ENCODE peak calls at places on chromosomes 6 and 20, in eight cellular contexts. D is effector memory CD4-positive, alpha-beta T cell; N is LoVo; X is NCI-H2029; O is NCI-H460; S is HS-27A; Z is activated CD4-positive, alpha-beta T cell treated with anti-CD3 and anti-CD28 coated beads for 48 hours; T is BJ. Q is an unnamed sample.

GRCh38 chr6:90286884-90287488 is 9.7 kb downstream of the BACH2 start:
- DNase-seq in X (peak), T (no peak), O (peak), S (no peak), N (peak), Z (peak), D (no peak), Q (no peak)

GRCh38 chr20:39800548-39800947 is 838.4 kb downstream of the DHX35 start:
- DNase-seq in Z (no peak), X (no peak), N (no peak), S (no peak), D (no peak), T (no peak), O (peak), Q (peak)

GRCh38 chr6:170512249-170512648 is 40.9 kb downstream of the PSMB1 start:
- DNase-seq in D (no peak), T (no peak), S (no peak), Z (no peak), X (peak), O (no peak), N (no peak), Q (no peak)

GRCh38 chr6:161486903-161487531 is 213.2 kb upstream of the AGPAT4 start:
- DNase-seq in T (no peak), D (no peak), X (no peak), S (no peak), O (peak), Z (no peak), N (no peak), Q (peak)

GRCh38 chr6:31098449-31098938 is 13.9 kb downstream of the C6orf15 start:
- DNase-seq in N (no peak), X (no peak), T (no peak), S (no peak), Z (no peak), D (no peak), O (no peak), Q (no peak)

GRCh38 chr6:99189823-99190721 is 159.4 kb downstream of the FAXC start:
- DNase-seq in D (no peak), N (no peak), T (no peak), S (no peak), O (no peak), Z (peak), X (no peak), Q (no peak)

GRCh38 chr20:45951474-45951873 is 17.0 kb downstream of the PCIF1 start:
- DNase-seq in Z (no peak), O (no peak), N (no peak), X (peak), T (no peak), D (no peak), S (no peak), Q (no peak)

GRCh38 chr6:21887301-21888185 is 294.0 kb downstream of the SOX4 start:
- DNase-seq in T (peak), N (no peak), S (no peak), D (no peak), Z (no peak), O (no peak), X (peak), Q (no peak)

GRCh38 chr6:159104931-159105330 is 60.1 kb upstream of the TAGAP start:
- DNase-seq in T (no peak), O (no peak), X (no peak), Z (no peak), S (no peak), D (no peak), N (no peak), Q (no peak)

GRCh38 chr6:121607716-121608115 is 172.3 kb downstream of the GJA1 start:
- DNase-seq in T (no peak), N (no peak), O (no peak), Z (no peak), S (no peak), X (no peak), D (no peak), Q (no peak)

GRCh38 chr6:119034827-119035458 is 43.5 kb downstream of the FAM184A start:
- DNase-seq in X (no peak), Z (no peak), D (no peak), T (no peak), S (no peak), N (no peak), O (no peak), Q (peak)

GRCh38 chr20:8787090-8787489 is 281.8 kb upstream of the PLCB4 start:
- DNase-seq in X (no peak), Z (no peak), D (no peak), S (no peak), N (peak), T (no peak), O (no peak), Q (no peak)

GRCh38 chr6:119602215-119603178 is 252.9 kb upstream of the MAN1A1 start:
- DNase-seq in D (no peak), T (no peak), S (no peak), X (no peak), Z (no peak), N (no peak), O (no peak), Q (peak)

GRCh38 chr6:104969785-104970581 is 13.1 kb downstream of the LIN28B start:
- DNase-seq in O (no peak), N (no peak), D (no peak), X (no peak), S (no peak), Z (no peak), T (no peak), Q (no peak)